ENCODE peak calls at places on chromosomes 11 and 22, in ten cellular contexts. S is uterus; D is nucleus accumbens; T is NCI-H774; Q is MV-4-11; Y is cardiac muscle cell; X is SHP77; R is NCI-H146; E is stimulated activated naive B cell treated with anti-CD40 and anti-IgM and Interleukin-4, amounts not matched to agents 10 μg/mL and 1 μg/mL and 100 μg/mL, for 72 hours; P is activated CD4-positive, alpha-beta T cell treated with anti-CD3 and anti-CD28 coated beads, Interleukin-2, amount 50 U/mL, for 48 hours. Z is an unnamed sample.
A peak's percentile ranks its signal among the peaks of the same experiment; 100 is the strongest.

GRCh38 chr11:35009191-35009940 is 92.9 kb downstream of the PDHX start:
- DNase-seq in X (no peak), P (no peak), Q (no peak), S (peak; percentile 49), T (peak; percentile 12), Y (peak; percentile 76), D (no peak), E (no peak), R (peak; percentile 71), Z (no peak)

GRCh38 chr11:12478743-12479142 is 101.4 kb downstream of the PARVA start:
- DNase-seq in S (peak; percentile 31), P (no peak), Y (peak; percentile 65), Q (no peak), X (no peak), D (no peak), E (no peak), R (no peak), T (no peak), Z (no peak)

GRCh38 chr11:32435511-32435946 is at the start of gene WT1:
- DNase-seq in E (no peak), T (no peak), Y (peak; percentile 91), S (peak; percentile 90), P (no peak), R (no peak), X (no peak), Q (peak; percentile 55), D (no peak), Z (peak; percentile 33)

GRCh38 chr11:134646561-134646960 is 234.5 kb upstream of the B3GAT1 start:
- DNase-seq in X (no peak), P (no peak), S (no peak), E (no peak), D (no peak), R (no peak), Y (no peak), T (no peak), Q (no peak), Z (no peak)

GRCh38 chr11:19498986-19499669 is 213.5 kb upstream of the NAV2 start:
- DNase-seq in R (peak; percentile 68), Y (peak; percentile 26), T (peak; percentile 58), D (no peak), X (no peak), S (no peak), E (no peak), P (no peak), Q (no peak), Z (no peak)

GRCh38 chr11:117876341-117877119 is at the start of gene FXYD6:
- DNase-seq in T (peak; percentile 49), X (no peak), S (peak; percentile 78), Y (peak; percentile 40), E (no peak), R (peak; percentile 88), P (no peak), D (no peak), Q (no peak), Z (no peak)

GRCh38 chr22:38727530-38728451 is 22.0 kb downstream of the GTPBP1 start:
- DNase-seq in Q (no peak), Y (no peak), R (no peak), X (no peak), T (no peak), E (no peak), S (no peak), D (no peak), P (no peak), Z (no peak)

GRCh38 chr11:8354622-8355417 is 91.1 kb upstream of the LMO1 start:
- DNase-seq in D (no peak), X (no peak), P (no peak), Q (no peak), S (no peak), E (no peak), R (peak; percentile 75), T (no peak), Y (peak; percentile 16), Z (no peak)

GRCh38 chr11:120908521-120909181 is 115.3 kb upstream of the TBCEL start:
- DNase-seq in R (no peak), Y (peak; percentile 7), P (no peak), E (no peak), D (no peak), Q (peak; percentile 74), T (no peak), S (no peak), X (no peak), Z (peak; percentile 98)

GRCh38 chr11:68549789-68550484 is 89.4 kb downstream of the PPP6R3 start:
- DNase-seq in Y (peak; percentile 25), T (no peak), P (peak; percentile 24), R (no peak), Q (no peak), D (no peak), X (no peak), E (no peak), S (no peak), Z (no peak)

GRCh38 chr11:2088284-2088683 is 50.9 kb downstream of the IGF2 start:
- DNase-seq in T (no peak), P (no peak), S (no peak), Q (no peak), Y (no peak), D (no peak), X (no peak), E (no peak), R (no peak), Z (no peak)

GRCh38 chr11:68673291-68673930 is 10.9 kb upstream of the GAL start:
- DNase-seq in P (no peak), X (no peak), Y (peak; percentile 74), Q (no peak), D (no peak), R (no peak), S (no peak), T (no peak), E (no peak), Z (no peak)

GRCh38 chr22:23074451-23074850 is 4.1 kb downstream of the GNAZ start:
- DNase-seq in Y (no peak), X (no peak), P (no peak), E (no peak), S (no peak), R (no peak), T (no peak), D (no peak), Q (no peak), Z (no peak)

Z was measured in AML-193.